ENCODE peak calls at places on chromosomes 4 and X, in four cellular contexts. W is activated naive CD8-positive, alpha-beta T cell treated with anti-CD3 and anti-CD28 coated beads for 36 hours; S is activated CD4-positive, alpha-beta T cell treated with anti-CD3 and anti-CD28 coated beads for 4 hours; G is lower lobe of right lung. N is an unnamed sample.

GRCh38 chr4:139367421-139368090 is 65.3 kb upstream of the NDUFC1 start:
- DNase-seq in W (no peak), S (no peak), G (no peak), N (no peak)

GRCh38 chrX:20437678-20438077 is 171.0 kb upstream of the RPS6KA3 start:
- DNase-seq in W (no peak), S (no peak), G (no peak), N (no peak)

GRCh38 chr4:46389301-46389761 is 597 bp downstream of the GABRA2 start:
- DNase-seq in G (no peak), W (no peak), S (no peak), N (no peak)

GRCh38 chr4:141314627-141315026 is 93.9 kb downstream of the ZNF330 start:
- DNase-seq in S (no peak), W (no peak), G (no peak), N (no peak)

GRCh38 chrX:1493877-1494510 is 41.3 kb upstream of the ASMTL start:
- DNase-seq in W (no peak), S (no peak), G (no peak), N (peak)

GRCh38 chr4:82201805-82202636 is 171.8 kb downstream of the HNRNPD start:
- DNase-seq in G (no peak), S (peak), W (peak), N (no peak)

GRCh38 chrX:14871767-14872166 is 1.1 kb downstream of the FANCB start:
- DNase-seq in W (no peak), S (no peak), G (no peak), N (no peak)

GRCh38 chr4:88940506-88940905 is 116.5 kb downstream of the FAM13A start:
- DNase-seq in S (no peak), W (no peak), G (no peak), N (no peak)

GRCh38 chr4:5874811-5875465 is 17.9 kb downstream of the CRMP1 start:
- DNase-seq in W (no peak), S (no peak), G (no peak), N (no peak)

GRCh38 chr4:8355864-8356565 is 84.5 kb downstream of the ACOX3 start:
- DNase-seq in G (no peak), S (no peak), W (no peak), N (peak)

GRCh38 chr4:41160856-41161255 is 53.5 kb downstream of the APBB2 start:
- DNase-seq in G (no peak), S (no peak), W (no peak), N (no peak)

GRCh38 chr4:24321151-24321550 is 263.2 kb downstream of the DHX15 start:
- DNase-seq in S (no peak), G (no peak), W (no peak), N (no peak)

GRCh38 chr4:170388255-170388654 is 298.5 kb upstream of the AADAT start:
- DNase-seq in S (no peak), W (no peak), G (no peak), N (no peak)

GRCh38 chr4:123477804-123478209 is 81.2 kb downstream of the SPRY1 start:
- DNase-seq in W (peak), S (peak), G (no peak), N (no peak)

GRCh38 chr4:177367336-177367735 is 57.7 kb downstream of the NEIL3 start:
- DNase-seq in S (no peak), W (no peak), G (no peak), N (no peak)

GRCh38 chr4:15291133-15291532 is 136.7 kb upstream of the C1QTNF7 start:
- DNase-seq in W (no peak), G (no peak), S (no peak), N (no peak)

GRCh38 chr4:183807420-183808101 is 97.5 kb upstream of the STOX2 start:
- DNase-seq in S (no peak), G (no peak), W (no peak), N (no peak)

GRCh38 chr4:163556169-163556568 is 61.7 kb downstream of the TMA16 start:
- DNase-seq in G (no peak), W (no peak), S (no peak), N (no peak)

GRCh38 chr4:40552536-40552935 is 77.1 kb downstream of the RBM47 start:
- DNase-seq in W (no peak), S (no peak), G (no peak), N (no peak)

GRCh38 chr4:99868126-99868596 is 26.1 kb downstream of the LAMTOR3 start:
- DNase-seq in W (no peak), G (no peak), S (no peak), N (no peak)

GRCh38 chrX:40272141-40272540 is 174.4 kb upstream of the BCOR start:
- DNase-seq in W (no peak), G (no peak), S (no peak), N (no peak)

GRCh38 chr4:113684534-113685091 is 76.9 kb downstream of the CAMK2D start:
- DNase-seq in G (no peak), S (peak), W (peak), N (no peak)

GRCh38 chr4:65658117-65658516 is 12.2 kb downstream of the EPHA5 start:
- DNase-seq in G (peak), W (no peak), S (no peak), N (no peak)

GRCh38 chrX:672931-673330 is 42.3 kb downstream of the SHOX start:
- DNase-seq in W (no peak), G (no peak), S (no peak), N (no peak)

GRCh38 chrX:30530591-30530990 is 47.0 kb downstream of the TASL start:
- DNase-seq in S (no peak), W (no peak), G (no peak), N (no peak)

GRCh38 chrX:110509778-110510510 is 151.3 kb downstream of the RTL9 start:
- DNase-seq in W (no peak), G (no peak), S (no peak), N (no peak)

GRCh38 chrX:108163333-108164082 is 71.9 kb downstream of the ATG4A start:
- DNase-seq in G (no peak), S (no peak), W (no peak), N (no peak)